ENCODE peak calls at places on chromosomes 4 and X, in seven cellular contexts. A is IMR-90, N is OCI-LY7, T is neural progenitor cell, X is H9, G is GM23248, U is astrocyte. E is an unnamed sample.

GRCh38 chrX:155966876-155967275 is 30.6 kb upstream of the IL9R start:
- DNase-seq in U (no peak), A (no peak), G (peak), N (peak), T (peak), X (peak), E (peak)

GRCh38 chrX:110743679-110744340 is 51.8 kb downstream of the CHRDL1 start:
- DNase-seq in G (peak), A (peak), N (no peak), U (no peak), T (no peak), X (no peak), E (no peak)

GRCh38 chr4:95155759-95156451 is 392.9 kb downstream of the UNC5C start:
- DNase-seq in U (peak), A (peak), G (peak), N (peak), T (peak), X (no peak), E (peak)

GRCh38 chr4:79141530-79141929 is 184.3 kb downstream of the NAA11 start:
- DNase-seq in G (peak), N (no peak), A (peak), T (peak), U (no peak), X (peak), E (peak)

GRCh38 chrX:80747832-80748231 is 61.8 kb downstream of the BRWD3 start:
- DNase-seq in T (no peak), G (peak), N (no peak), X (no peak), A (peak), U (no peak), E (no peak)

GRCh38 chr4:8131210-8131609 is 27.4 kb downstream of the ABLIM2 start:
- DNase-seq in G (no peak), N (peak), X (no peak), T (no peak), U (no peak), A (no peak), E (no peak)

GRCh38 chr4:154506253-154506652 is 14.7 kb upstream of the DCHS2 start:
- DNase-seq in G (peak), X (no peak), U (no peak), N (peak), A (peak), T (peak), E (peak)

GRCh38 chr4:83631066-83631465 is 95.2 kb downstream of the GPAT3 start:
- DNase-seq in G (peak), X (no peak), T (no peak), A (peak), U (peak), N (no peak), E (no peak)

GRCh38 chrX:333611-334311 is 15.2 kb upstream of the GTPBP6 start:
- DNase-seq in N (no peak), T (no peak), U (no peak), X (no peak), A (no peak), G (no peak), E (no peak)

GRCh38 chrX:96394566-96394965 is 290.1 kb upstream of the DIAPH2 start:
- DNase-seq in U (no peak), A (peak), G (peak), X (no peak), T (no peak), N (no peak), E (peak)

DNA sequence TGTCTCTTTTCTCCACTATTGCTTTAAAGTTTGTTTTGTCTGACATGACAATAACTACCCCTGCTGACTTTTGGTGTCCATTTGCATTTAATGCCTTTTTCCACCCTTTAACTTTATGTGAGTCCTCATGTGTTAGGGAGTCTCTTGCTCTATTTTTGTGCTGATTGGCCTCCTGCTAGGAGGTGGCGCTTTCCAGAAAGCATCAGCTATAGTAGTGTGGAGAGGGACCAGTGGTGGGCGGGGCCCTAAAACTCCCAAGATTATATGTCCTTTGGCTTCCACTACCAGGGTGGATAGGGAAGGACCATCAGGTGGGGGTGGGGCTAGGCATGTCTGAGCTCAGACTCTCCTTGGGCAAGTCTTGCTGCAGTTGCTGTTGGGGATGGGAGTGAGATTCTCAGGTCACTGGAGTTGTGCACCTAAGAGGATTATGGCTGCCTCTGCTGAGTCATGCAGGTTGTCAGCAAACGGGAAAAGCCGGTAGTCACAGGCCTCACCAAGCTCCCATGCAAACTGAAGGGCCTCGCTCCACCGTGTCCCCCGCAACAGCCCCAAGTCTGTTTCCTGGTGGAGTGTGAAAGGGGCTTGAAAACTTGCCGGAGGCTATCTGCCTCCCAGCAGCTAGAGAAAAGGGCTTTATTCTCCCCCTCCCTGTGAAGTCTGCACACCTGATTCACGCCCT is 156.3 kb downstream of the CPEB2 start:
- DNase-seq in G (no peak), T (peak), N (no peak), U (no peak), X (peak), A (no peak), E (peak)
- H3K27ac ChIP-seq in G (no peak), T (no peak), N (no peak), U (no peak), X (no peak), A (no peak), E (no peak)

GRCh38 chr4:113349400-113349799 is 299.9 kb downstream of the ANK2 start:
- DNase-seq in U (no peak), A (no peak), G (no peak), T (no peak), X (no peak), N (no peak), E (no peak)
- H3K4me2 ChIP-seq in U (no peak), A (no peak), G (no peak), T (no peak), X (no peak), N (no peak), E (no peak)

DNA sequence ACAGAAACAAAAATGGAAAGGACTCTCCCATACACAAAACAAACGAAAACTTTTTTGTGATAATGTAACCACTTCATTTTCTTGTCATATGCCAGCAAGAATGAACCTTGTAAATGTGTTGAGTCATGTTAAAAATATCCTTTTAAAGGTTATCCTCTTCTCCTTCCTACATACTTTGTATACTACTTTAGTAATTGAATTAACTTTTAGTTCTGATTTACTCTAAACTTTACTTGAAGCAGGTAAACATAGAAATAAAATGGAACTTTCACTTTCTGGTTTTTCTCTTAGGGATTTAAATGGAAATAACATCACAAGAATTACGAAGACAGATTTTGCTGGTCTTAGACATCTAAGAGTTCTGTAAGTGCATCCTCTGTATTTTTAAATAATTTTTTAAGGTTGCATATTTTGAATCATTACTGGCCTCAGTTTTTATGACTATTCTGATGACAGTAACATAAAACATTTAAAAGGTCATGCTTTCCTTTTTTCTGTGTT is 4.7 kb downstream of the SLIT2 start:
- DNase-seq in X (no peak), U (no peak), N (no peak), A (peak), T (no peak), G (peak), E (no peak)
- H3K27ac ChIP-seq in X (no peak), U (no peak), N (no peak), A (no peak), T (no peak), G (peak), E (no peak)

DNA sequence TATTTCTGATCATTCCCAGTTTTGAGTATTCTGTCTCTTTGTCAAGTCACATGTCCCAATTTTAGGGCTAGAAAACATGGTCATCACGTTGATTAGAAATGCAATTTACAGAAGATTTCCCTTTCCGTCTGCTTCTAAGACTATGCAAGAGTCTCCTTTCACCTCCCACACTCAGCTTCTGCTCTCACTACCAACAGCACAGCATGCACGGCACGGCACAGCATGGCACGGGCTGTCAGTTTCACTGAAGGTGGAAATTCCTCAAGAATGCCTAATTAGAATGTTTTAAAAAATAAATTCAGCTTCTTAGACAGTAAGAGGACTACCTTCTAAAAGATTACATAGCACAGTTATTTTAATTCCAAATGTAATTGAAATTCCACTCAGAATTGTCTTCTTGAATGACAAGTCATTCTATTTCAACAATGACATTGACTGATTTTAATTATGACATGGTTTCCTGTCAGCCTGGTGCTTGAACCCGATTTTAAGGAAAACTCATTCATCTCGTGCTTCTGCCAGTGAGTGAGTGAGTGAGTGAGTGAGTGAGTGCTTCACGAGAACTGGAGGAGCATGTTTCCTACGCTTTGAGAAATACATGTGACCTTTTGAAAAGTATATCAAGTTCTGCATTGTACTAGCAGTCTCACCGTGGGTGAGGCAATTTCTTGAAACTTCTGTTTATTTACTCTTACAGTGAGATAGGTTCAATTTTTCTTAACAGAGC is 124.8 kb upstream of the SORBS2 start:
- DNase-seq in X (no peak), A (no peak), T (no peak), N (no peak), G (no peak), U (no peak), E (no peak)
- H3K4me2 ChIP-seq in X (no peak), A (no peak), T (no peak), N (no peak), G (no peak), U (no peak), E (no peak)

DNA sequence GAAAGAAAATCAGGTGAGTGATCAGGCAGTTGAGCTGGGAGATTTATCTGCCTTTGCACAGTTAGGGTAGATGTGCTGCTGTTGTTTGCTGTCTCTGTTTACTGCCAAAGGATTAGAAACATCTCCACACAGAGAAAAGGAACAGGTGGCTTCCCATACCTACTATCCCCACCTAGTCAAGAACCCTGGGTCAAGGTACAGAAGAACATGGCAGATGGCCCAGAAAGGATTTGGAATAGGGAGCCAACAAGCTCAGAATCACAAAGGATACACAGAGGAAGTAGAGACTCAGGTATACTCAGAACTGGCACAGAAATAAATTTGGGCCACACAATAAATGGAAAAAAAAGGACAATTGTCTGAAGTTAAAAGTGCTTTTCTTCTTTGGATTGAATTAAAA is 64.3 kb downstream of the TIGD2 start:
- DNase-seq in N (no peak), U (no peak), T (no peak), X (no peak), G (no peak), A (no peak), E (no peak)
- H3K27ac ChIP-seq in N (no peak), U (no peak), T (no peak), X (no peak), G (no peak), A (no peak), E (no peak)

GRCh38 chr4:1215347-1216075 is 33.4 kb downstream of the CTBP1 start:
- DNase-seq in A (no peak), G (no peak), N (peak), X (no peak), U (no peak), T (no peak), E (no peak)
- H3K4me2 ChIP-seq in A (no peak), G (no peak), N (peak), X (no peak), U (no peak), T (no peak), E (no peak)

GRCh38 chr4:177460460-177460859 is 18.2 kb upstream of the AGA start:
- DNase-seq in U (no peak), X (no peak), N (no peak), T (no peak), G (no peak), A (no peak), E (no peak)
- H3K27ac ChIP-seq in U (no peak), X (no peak), N (no peak), T (no peak), G (no peak), A (no peak), E (no peak)

GRCh38 chr4:1244978-1245471 is 3.9 kb downstream of the CTBP1 start:
- DNase-seq in G (no peak), X (no peak), A (no peak), N (no peak), U (no peak), T (no peak), E (no peak)
- H3K4me2 ChIP-seq in G (no peak), X (no peak), A (no peak), N (no peak), U (no peak), T (no peak), E (no peak)